ENCODE peak calls at places on chromosomes 12 and 14, in six cellular contexts. R is IMR-90, X is trophoblast cell, Z is neuronal stem cell, W is mesenchymal stem cell, H is H1. M is an unnamed sample.

GRCh38 chr14:98008381-98009113 is 1211.4 kb downstream of the VRK1 start:
- DNase-seq in X (peak), H (no peak), R (no peak), W (no peak), Z (no peak), M (no peak)

GRCh38 chr12:111216387-111217159 is 152.3 kb downstream of the PHETA1 start:
- DNase-seq in R (no peak), H (no peak), Z (no peak), W (no peak), X (no peak), M (no peak)

GRCh38 chr12:122406701-122407154 is 15.7 kb downstream of the CLIP1 start:
- DNase-seq in R (peak), W (peak), X (no peak), Z (no peak), H (no peak), M (no peak)

GRCh38 chr12:130549361-130549760 is 166.7 kb downstream of the RIMBP2 start:
- DNase-seq in R (no peak), X (no peak), W (no peak), H (no peak), Z (no peak), M (no peak)

GRCh38 chr12:31471061-31471460 is 119.9 kb downstream of the DENND5B start:
- DNase-seq in H (no peak), Z (no peak), X (peak), R (no peak), W (no peak), M (no peak)

GRCh38 chr14:92685784-92686355 is 62.6 kb downstream of the LGMN start:
- DNase-seq in H (no peak), R (no peak), X (no peak), W (no peak), Z (no peak), M (no peak)

GRCh38 chr14:84857571-84857970 is 672.4 kb upstream of the FLRT2 start:
- DNase-seq in Z (no peak), W (no peak), H (no peak), X (no peak), R (no peak), M (no peak)

GRCh38 chr14:56562883-56563282 is 16.7 kb upstream of the TMEM260 start:
- DNase-seq in Z (no peak), H (no peak), W (no peak), X (no peak), R (no peak), M (no peak)

GRCh38 chr14:64388533-64389243 is 535 bp downstream of the MTHFD1 start:
- DNase-seq in X (peak), H (no peak), R (peak), Z (no peak), W (peak), M (no peak)

GRCh38 chr14:64391986-64392385 is 3.8 kb downstream of the MTHFD1 start:
- DNase-seq in R (no peak), H (no peak), Z (no peak), X (no peak), W (no peak), M (no peak)

GRCh38 chr14:64387738-64388532 is at the start of gene MTHFD1:
- DNase-seq in Z (peak), R (peak), W (peak), H (peak), X (peak), M (peak)

GRCh38 chr14:64394423-64394822 is 6.3 kb downstream of the MTHFD1 start:
- DNase-seq in W (no peak), Z (no peak), X (no peak), R (no peak), H (no peak), M (no peak)

GRCh38 chr14:64391113-64391725 is 3.1 kb downstream of the MTHFD1 start:
- DNase-seq in H (peak), Z (no peak), X (no peak), R (no peak), W (no peak), M (peak)
- H3K18ac ChIP-seq in H (peak), Z (no peak), X (no peak), R (no peak), W (no peak), M (no peak)

GRCh38 chr14:91220581-91221000 is 23.9 kb downstream of the GPR68 start:
- DNase-seq in W (no peak), Z (no peak), H (no peak), R (no peak), X (no peak), M (no peak)

GRCh38 chr14:91218041-91218440 is 26.5 kb downstream of the GPR68 start:
- DNase-seq in H (no peak), W (no peak), R (no peak), Z (no peak), X (no peak), M (no peak)

GRCh38 chr14:91221270-91221669 is 23.2 kb downstream of the GPR68 start:
- DNase-seq in W (no peak), R (no peak), H (no peak), X (no peak), Z (no peak), M (no peak)

GRCh38 chr14:91216731-91217226 is 27.7 kb downstream of the GPR68 start:
- DNase-seq in Z (no peak), W (no peak), H (no peak), R (no peak), X (no peak), M (no peak)

GRCh38 chr14:91219505-91220389 is 24.8 kb downstream of the GPR68 start:
- DNase-seq in W (no peak), X (no peak), Z (no peak), H (no peak), R (no peak), M (no peak)
- H4K91ac ChIP-seq in W (no peak), X (no peak), Z (no peak), H (no peak), R (no peak), M (no peak)

DNA sequence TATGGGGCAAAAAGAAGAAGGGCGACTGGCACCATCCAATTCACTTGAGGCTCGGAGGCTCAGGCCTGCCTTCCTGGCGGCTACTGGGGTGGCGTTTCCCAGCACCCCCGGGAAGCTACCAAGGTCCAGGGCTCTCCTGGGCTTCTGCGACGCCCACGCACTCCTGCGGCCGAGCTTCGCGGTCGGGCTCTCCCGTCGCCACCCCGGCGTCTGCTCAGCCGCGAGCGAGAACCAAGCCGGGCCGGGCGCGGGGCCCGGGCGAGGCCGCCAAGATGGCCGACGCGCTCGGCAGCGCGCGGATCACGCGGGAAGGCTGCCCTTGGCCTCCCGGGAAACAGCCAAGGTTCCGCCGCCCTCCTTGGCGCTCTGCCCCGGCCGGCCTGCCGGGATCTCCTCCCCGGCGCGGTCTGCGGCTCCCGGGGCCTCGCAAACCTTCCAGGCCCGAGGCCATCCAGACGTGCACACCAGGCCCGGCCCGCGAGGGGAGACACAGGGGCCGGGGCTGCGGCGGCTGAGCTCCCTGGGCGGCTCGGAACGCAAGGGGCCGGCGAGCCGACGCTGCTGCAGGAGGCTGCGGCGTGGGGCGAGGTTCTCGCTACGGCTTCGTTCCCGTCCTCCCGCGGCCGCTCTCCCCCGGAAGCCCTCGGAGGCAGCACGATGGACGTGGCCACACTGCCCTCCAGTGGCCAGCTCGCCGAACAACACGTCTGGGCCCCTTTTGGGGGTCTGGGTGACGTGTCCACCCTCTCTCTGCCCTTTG is 23.5 kb upstream of the ZFP36L1 start:
- DNase-seq in X (peak), H (peak), R (peak), Z (peak), W (peak), M (peak)
- H2BK120ac ChIP-seq in X (peak), H (peak), R (peak), Z (peak), W (peak), M (no peak)

GRCh38 chr14:49617846-49618519 is 2.4 kb downstream of the RPL36AL start:
- DNase-seq in R (no peak), W (no peak), H (no peak), X (no peak), Z (no peak), M (no peak)

GRCh38 chr14:49621114-49621881 is 699 bp downstream of the MGAT2 start:
- DNase-seq in X (no peak), H (no peak), W (no peak), R (peak), Z (no peak), M (peak)

GRCh38 chr14:49622022-49622607 is 1.5 kb downstream of the MGAT2 start:
- DNase-seq in X (no peak), Z (no peak), H (no peak), R (no peak), W (no peak), M (no peak)

GRCh38 chr14:49619730-49620129 is 696 bp downstream of the RPL36AL start:
- DNase-seq in W (no peak), X (no peak), R (no peak), Z (no peak), H (no peak), M (no peak)

DNA sequence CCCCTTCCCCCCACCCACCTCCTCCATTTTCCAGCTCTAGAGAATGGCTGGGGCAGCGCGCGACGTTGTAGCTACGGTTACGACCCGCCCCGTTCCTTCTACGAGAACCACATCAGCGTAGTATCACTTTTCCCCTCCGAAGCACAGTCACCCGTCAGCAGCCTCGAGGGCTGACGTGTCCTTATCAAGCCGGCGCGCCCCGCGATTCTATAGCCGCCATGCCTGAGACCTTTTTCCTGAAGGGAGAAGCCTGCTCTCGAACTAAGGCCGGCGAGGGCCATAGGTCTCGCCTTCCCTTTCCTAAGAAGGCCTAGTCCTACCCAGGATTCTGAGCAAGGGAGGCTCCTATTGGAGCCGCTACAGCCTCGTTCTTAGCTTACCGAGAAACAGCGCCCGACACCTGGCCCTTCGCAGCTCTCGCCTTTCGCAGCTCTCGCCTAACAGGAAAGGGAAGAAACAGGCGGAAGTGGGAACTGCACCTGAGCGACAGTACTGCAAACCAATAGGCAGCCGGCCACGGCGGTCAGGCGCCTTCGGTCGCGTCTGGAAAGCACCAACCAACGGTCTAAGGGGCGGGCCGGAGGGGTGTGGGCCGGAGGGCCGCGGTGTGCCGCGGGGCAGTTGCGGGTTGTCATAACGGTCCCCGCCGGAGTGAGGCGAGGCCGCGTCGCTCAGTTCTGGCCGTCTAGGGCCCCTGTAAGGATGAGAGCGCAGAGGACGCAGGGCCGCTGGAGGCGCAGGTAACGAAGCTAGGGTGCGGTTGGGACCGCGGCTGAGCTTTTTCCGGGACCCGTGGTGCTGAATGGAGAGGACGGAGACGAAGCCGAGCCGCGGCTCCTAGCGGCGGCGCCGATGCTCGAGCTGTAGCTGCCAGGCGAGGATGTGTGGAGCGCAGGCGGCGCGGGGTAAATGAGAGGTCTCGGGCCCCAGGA is at the start of the genes MGAT2 and RPL36AL:
- DNase-seq in Z (peak), H (peak), W (peak), X (peak), R (peak), M (peak)
- H3K18ac ChIP-seq in Z (peak), H (peak), W (peak), X (peak), R (peak), M (peak)

GRCh38 chr14:25909361-25909760 is 688.5 kb downstream of the NOVA1 start:
- DNase-seq in Z (no peak), R (no peak), H (no peak), W (no peak), X (no peak), M (no peak)
- H4K91ac ChIP-seq in Z (no peak), R (no peak), H (no peak), W (no peak), X (no peak), M (no peak)

DNA sequence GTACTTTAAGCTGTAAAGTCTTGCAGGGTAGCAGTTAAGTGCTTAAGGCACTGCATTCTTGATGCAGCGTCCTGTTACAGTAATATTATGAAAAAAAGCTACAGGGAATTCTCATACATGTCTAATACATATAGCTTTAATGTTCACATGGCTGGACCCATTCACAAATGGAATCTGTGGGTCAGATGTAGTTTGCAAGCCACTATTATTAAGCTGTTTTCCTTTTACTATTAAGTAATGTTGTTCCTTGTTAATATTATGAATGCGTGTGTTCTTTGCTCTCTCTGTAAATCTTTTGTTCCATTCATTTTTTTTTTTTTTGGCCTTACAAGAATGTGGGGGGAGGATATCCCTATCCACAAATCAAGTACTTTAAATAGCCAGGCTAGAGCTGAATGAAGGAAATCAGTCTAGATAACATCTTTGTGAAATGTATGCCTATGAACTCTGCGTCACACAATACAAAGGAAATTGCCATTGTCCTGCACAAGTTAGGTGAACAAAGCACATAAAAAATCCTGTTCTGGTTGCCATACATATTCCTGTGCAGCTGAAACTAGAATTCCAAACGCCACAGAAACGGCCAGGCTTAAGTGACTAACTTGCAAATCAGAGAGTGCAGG is 111.7 kb downstream of the HMGA2 start:
- DNase-seq in H (no peak), R (no peak), W (no peak), Z (no peak), X (no peak), M (no peak)
- H2BK120ac ChIP-seq in H (no peak), R (no peak), W (no peak), Z (no peak), X (peak), M (no peak)

M was measured in H9.